ENCODE peak calls at places on chromosomes 6 and 20, in nine cellular contexts. Q, Z, A, W, H, Y, S, O and T are unnamed samples.

GRCh38 chr20:45981261-45981660 is 9.3 kb upstream of the ZNF335 start:
- DNase-seq in Q (no peak), Z (no peak), A (no peak), W (no peak), H (no peak), Y (no peak), S (no peak), O (no peak), T (no peak)

GRCh38 chr6:160355001-160355400 is 6.8 kb downstream of the SLC22A3 start:
- DNase-seq in Q (no peak), Z (no peak), A (no peak), W (no peak), H (no peak), Y (no peak), S (no peak), O (no peak), T (no peak)

GRCh38 chr6:46437671-46438221 is 53.5 kb downstream of the RCAN2 start:
- DNase-seq in Q (no peak), Z (no peak), A (no peak), W (no peak), H (no peak), Y (no peak), S (no peak), O (no peak), T (no peak)

GRCh38 chr6:32883789-32884188 is 29.8 kb downstream of the PSMB9 start:
- DNase-seq in Q (no peak), Z (no peak), A (no peak), W (no peak), H (no peak), Y (no peak), S (peak), O (no peak), T (no peak)

GRCh38 chr6:118725944-118726343 is 74.6 kb upstream of the CEP85L start:
- DNase-seq in Q (no peak), Z (no peak), A (peak), W (peak), H (no peak), Y (no peak), S (no peak), O (no peak), T (no peak)

GRCh38 chr20:1210501-1210900 is 7.2 kb downstream of the C20orf202 start:
- DNase-seq in Q (no peak), Z (no peak), A (no peak), W (no peak), H (no peak), Y (no peak), S (no peak), O (no peak), T (no peak)

GRCh38 chr6:106537662-106538061 is 91.6 kb downstream of the RTN4IP1 start:
- DNase-seq in Q (no peak), Z (no peak), A (no peak), W (no peak), H (no peak), Y (no peak), S (no peak), O (no peak), T (no peak)

GRCh38 chr6:158923801-158924498 is 76.1 kb downstream of the RSPH3 start:
- DNase-seq in Q (no peak), Z (no peak), A (no peak), W (no peak), H (no peak), Y (no peak), S (no peak), O (no peak), T (no peak)

GRCh38 chr20:47768016-47768953 is 17.0 kb downstream of the SULF2 start:
- DNase-seq in Q (no peak), Z (no peak), A (no peak), W (no peak), H (no peak), Y (no peak), S (peak), O (no peak), T (no peak)

GRCh38 chr6:53064726-53065265 is 408 bp upstream of the FBXO9 start:
- DNase-seq in Q (peak), Z (peak), A (peak), W (peak), H (peak), Y (peak), S (peak), O (peak), T (peak)

GRCh38 chr6:25263602-25264001 is 15.6 kb upstream of the CARMIL1 start:
- DNase-seq in Q (no peak), Z (peak), A (no peak), W (no peak), H (no peak), Y (no peak), S (no peak), O (peak), T (no peak)

GRCh38 chr6:105985098-105985815 is 100.9 kb upstream of the PRDM1 start:
- DNase-seq in Q (no peak), Z (no peak), A (no peak), W (no peak), H (no peak), Y (no peak), S (no peak), O (no peak), T (no peak)

GRCh38 chr6:53112871-53113270 is 35.8 kb downstream of the GCM1 start:
- DNase-seq in Q (no peak), Z (no peak), A (no peak), W (no peak), H (no peak), Y (no peak), S (no peak), O (no peak), T (no peak)

GRCh38 chr6:158057213-158057987 is 75.7 kb downstream of the SYNJ2 start:
- DNase-seq in Q (no peak), Z (peak), A (no peak), W (no peak), H (no peak), Y (no peak), S (no peak), O (peak), T (peak)

GRCh38 chr6:3956054-3956453 is 106.9 kb downstream of the FAM50B start:
- DNase-seq in Q (no peak), Z (no peak), A (no peak), W (no peak), H (no peak), Y (no peak), S (no peak), O (no peak), T (no peak)

GRCh38 chr6:32192608-32193039 is at the start of gene GPSM3:
- DNase-seq in Q (no peak), Z (no peak), A (peak), W (peak), H (no peak), Y (no peak), S (peak), O (no peak), T (no peak)

GRCh38 chr20:58019850-58020625 is 208.4 kb downstream of the ANKRD60 start:
- DNase-seq in Q (no peak), Z (no peak), A (no peak), W (no peak), H (no peak), Y (no peak), S (peak), O (no peak), T (no peak)

GRCh38 chr6:132085731-132086130 is 134.6 kb upstream of the CCN2 start:
- DNase-seq in Q (no peak), Z (peak), A (no peak), W (no peak), H (no peak), Y (no peak), S (no peak), O (no peak), T (no peak)

GRCh38 chr6:167660944-167661343 is 165.8 kb upstream of the AFDN start:
- DNase-seq in Q (no peak), Z (no peak), A (no peak), W (no peak), H (no peak), Y (no peak), S (no peak), O (no peak), T (no peak)

GRCh38 chr20:20568604-20569205 is 143.7 kb downstream of the RALGAPA2 start:
- DNase-seq in Q (no peak), Z (peak), A (no peak), W (no peak), H (no peak), Y (peak), S (no peak), O (peak), T (peak)

GRCh38 chr20:62900692-62901584 is 25.4 kb downstream of the DIDO1 start:
- DNase-seq in Q (peak), Z (no peak), A (no peak), W (no peak), H (no peak), Y (no peak), S (no peak), O (no peak), T (peak)

GRCh38 chr6:42702200-42702599 is 20.2 kb downstream of the PRPH2 start:
- DNase-seq in Q (no peak), Z (peak), A (no peak), W (no peak), H (no peak), Y (no peak), S (no peak), O (no peak), T (peak)